ENCODE peak calls at places on chromosomes 12 and 14, in six cellular contexts. One of them, this sample, is unnamed.

GRCh38 chr14:59337151-59337611 is 128.0 kb downstream of the GPR135 start:
- DNase-seq in MM.1S: no peak
- DNase-seq in IMR-90: no peak
- DNase-seq in trophoblast cell: peak; percentile 28
- DNase-seq in neuronal stem cell: no peak
- DNase-seq in A549: no peak
- DNase-seq in this sample: no peak

GRCh38 chr12:32776258-32776657 is 20.6 kb upstream of the YARS2 start:
- DNase-seq in MM.1S: no peak
- DNase-seq in IMR-90: no peak
- DNase-seq in trophoblast cell: no peak
- DNase-seq in neuronal stem cell: no peak
- DNase-seq in A549: no peak
- DNase-seq in this sample: no peak

GRCh38 chr12:57848208-57848607 is 1.7 kb upstream of the CTDSP2 start:
- DNase-seq in MM.1S: no peak
- DNase-seq in IMR-90: no peak
- DNase-seq in trophoblast cell: no peak
- DNase-seq in neuronal stem cell: no peak
- DNase-seq in A549: no peak
- DNase-seq in this sample: no peak

GRCh38 chr12:49969027-49969426 is 3.7 kb upstream of the AQP6 start:
- DNase-seq in MM.1S: no peak
- DNase-seq in IMR-90: no peak
- DNase-seq in trophoblast cell: no peak
- DNase-seq in neuronal stem cell: no peak
- DNase-seq in A549: no peak
- DNase-seq in this sample: no peak

GRCh38 chr12:46152456-46152855 is 116.4 kb downstream of the SLC38A1 start:
- DNase-seq in MM.1S: no peak
- DNase-seq in IMR-90: no peak
- DNase-seq in trophoblast cell: no peak
- DNase-seq in neuronal stem cell: no peak
- DNase-seq in A549: no peak
- DNase-seq in this sample: no peak

GRCh38 chr14:90368946-90369721 is 27.7 kb upstream of the CALM1 start:
- DNase-seq in MM.1S: no peak
- DNase-seq in IMR-90: peak; percentile 33
- DNase-seq in trophoblast cell: no peak
- DNase-seq in neuronal stem cell: no peak
- DNase-seq in A549: peak; percentile 16
- DNase-seq in this sample: no peak

GRCh38 chr12:3611853-3612703 is 121.1 kb downstream of the PRMT8 start:
- DNase-seq in MM.1S: no peak
- DNase-seq in IMR-90: no peak
- DNase-seq in trophoblast cell: no peak
- DNase-seq in neuronal stem cell: no peak
- DNase-seq in A549: no peak
- DNase-seq in this sample: no peak

GRCh38 chr12:45568808-45569207 is 160.7 kb upstream of the ARID2 start:
- DNase-seq in MM.1S: no peak
- DNase-seq in IMR-90: no peak
- DNase-seq in trophoblast cell: no peak
- DNase-seq in neuronal stem cell: no peak
- DNase-seq in A549: no peak
- DNase-seq in this sample: no peak

GRCh38 chr12:111412007-111412829 is 6.5 kb downstream of the SH2B3 start:
- DNase-seq in MM.1S: no peak
- DNase-seq in IMR-90: no peak
- DNase-seq in trophoblast cell: no peak
- DNase-seq in neuronal stem cell: no peak
- DNase-seq in A549: no peak
- DNase-seq in this sample: no peak

GRCh38 chr12:47530050-47530449 is 175.8 kb downstream of the RPAP3 start:
- DNase-seq in MM.1S: no peak
- DNase-seq in IMR-90: no peak
- DNase-seq in trophoblast cell: no peak
- DNase-seq in neuronal stem cell: no peak
- DNase-seq in A549: no peak
- DNase-seq in this sample: no peak

GRCh38 chr12:77151030-77151429 is 85.7 kb upstream of the E2F7 start:
- DNase-seq in MM.1S: no peak
- DNase-seq in IMR-90: no peak
- DNase-seq in trophoblast cell: peak; percentile 50
- DNase-seq in neuronal stem cell: no peak
- DNase-seq in A549: no peak
- DNase-seq in this sample: no peak

GRCh38 chr12:122243965-122244364 is 18.1 kb upstream of the DIABLO start:
- DNase-seq in MM.1S: no peak
- DNase-seq in IMR-90: no peak
- DNase-seq in trophoblast cell: no peak
- DNase-seq in neuronal stem cell: no peak
- DNase-seq in A549: no peak
- DNase-seq in this sample: peak; percentile 48

GRCh38 chr12:122795807-122796206 is 21.4 kb downstream of the CCDC62 start:
- DNase-seq in MM.1S: no peak
- DNase-seq in IMR-90: no peak
- DNase-seq in trophoblast cell: no peak
- DNase-seq in neuronal stem cell: no peak
- DNase-seq in A549: no peak
- DNase-seq in this sample: no peak

GRCh38 chr12:127175361-127175760 is 1091.6 kb upstream of the TMEM132C start:
- DNase-seq in MM.1S: no peak
- DNase-seq in IMR-90: no peak
- DNase-seq in trophoblast cell: no peak
- DNase-seq in neuronal stem cell: no peak
- DNase-seq in A549: no peak
- DNase-seq in this sample: no peak

GRCh38 chr14:79375336-79375735 is 836.0 kb downstream of the DIO2 start:
- DNase-seq in MM.1S: no peak
- DNase-seq in IMR-90: no peak
- DNase-seq in trophoblast cell: no peak
- DNase-seq in neuronal stem cell: no peak
- DNase-seq in A549: no peak
- DNase-seq in this sample: no peak

GRCh38 chr12:16021666-16022065 is 110.5 kb downstream of the DERA start:
- DNase-seq in MM.1S: no peak
- DNase-seq in IMR-90: no peak
- DNase-seq in trophoblast cell: no peak
- DNase-seq in neuronal stem cell: no peak
- DNase-seq in A549: no peak
- DNase-seq in this sample: no peak

GRCh38 chr14:69712637-69713088 is 54.3 kb upstream of the SRSF5 start:
- DNase-seq in MM.1S: peak; percentile 54
- DNase-seq in IMR-90: no peak
- DNase-seq in trophoblast cell: no peak
- DNase-seq in neuronal stem cell: no peak
- DNase-seq in A549: no peak
- DNase-seq in this sample: no peak

GRCh38 chr14:104678901-104679705 is 10.3 kb upstream of the INF2 start:
- DNase-seq in MM.1S: no peak
- DNase-seq in IMR-90: no peak
- DNase-seq in trophoblast cell: no peak
- DNase-seq in neuronal stem cell: no peak
- DNase-seq in A549: no peak
- DNase-seq in this sample: no peak

GRCh38 chr14:104680056-104680805 is 9.2 kb upstream of the INF2 start:
- DNase-seq in MM.1S: no peak
- DNase-seq in IMR-90: peak; percentile 85
- DNase-seq in trophoblast cell: peak; percentile 57
- DNase-seq in neuronal stem cell: no peak
- DNase-seq in A549: peak; percentile 85
- DNase-seq in this sample: no peak

GRCh38 chr14:104681689-104682074 is 7.7 kb upstream of the INF2 start:
- DNase-seq in MM.1S: no peak
- DNase-seq in IMR-90: peak; percentile 81
- DNase-seq in trophoblast cell: peak; percentile 75
- DNase-seq in neuronal stem cell: peak; percentile 63
- DNase-seq in A549: peak; percentile 91
- DNase-seq in this sample: no peak

GRCh38 chr14:104682107-104682593 is 7.3 kb upstream of the INF2 start:
- DNase-seq in MM.1S: no peak
- DNase-seq in IMR-90: no peak
- DNase-seq in trophoblast cell: peak; percentile 88
- DNase-seq in neuronal stem cell: no peak
- DNase-seq in A549: peak; percentile 55
- DNase-seq in this sample: no peak

DNA sequence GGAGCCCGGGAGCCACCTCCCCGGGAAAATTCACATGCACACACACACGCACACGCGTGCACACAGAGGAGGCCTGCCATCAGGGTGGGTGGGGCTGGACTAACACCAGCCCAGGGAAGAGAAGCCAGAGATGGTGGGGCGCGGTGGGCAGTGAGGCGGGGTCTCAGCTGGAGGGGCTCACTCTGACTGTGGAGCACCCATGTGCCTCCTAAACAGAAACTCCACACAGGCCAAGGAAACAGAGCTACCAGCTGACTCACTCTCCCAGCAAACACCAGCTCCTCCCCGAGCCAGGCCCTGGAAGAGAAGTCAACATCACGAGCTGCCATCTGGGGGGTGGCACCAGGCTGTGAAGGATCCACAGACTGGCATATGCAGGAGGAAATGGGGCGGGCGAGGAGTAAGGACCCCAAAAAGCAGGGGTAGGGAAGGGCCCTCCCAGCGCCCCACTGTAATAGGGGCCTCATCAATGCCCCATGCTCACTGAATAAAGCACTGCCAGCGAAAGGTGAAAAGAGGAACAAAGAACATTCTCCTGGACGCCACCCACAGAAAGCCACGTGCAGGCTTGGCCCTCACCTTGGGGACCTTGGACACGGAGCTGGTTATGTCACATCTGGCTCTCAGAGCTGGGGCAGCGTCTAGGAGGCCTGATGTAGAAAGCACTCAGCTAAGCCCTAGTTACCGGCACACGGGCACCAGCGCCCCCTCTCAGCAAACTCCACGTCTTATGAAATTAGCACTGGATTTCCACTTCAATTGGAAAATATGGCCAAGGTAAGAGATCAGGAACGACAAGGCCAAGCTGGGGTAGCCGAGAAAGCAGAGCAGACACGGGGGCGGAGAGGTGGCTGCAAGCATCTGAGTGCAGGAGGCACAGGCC is 8.4 kb upstream of the INF2 start:
- DNase-seq in MM.1S: no peak
- DNase-seq in IMR-90: peak; percentile 85
- DNase-seq in trophoblast cell: peak; percentile 56
- DNase-seq in neuronal stem cell: no peak
- DNase-seq in A549: peak; percentile 87
- DNase-seq in this sample: no peak
- H3K4me3 ChIP-seq in MM.1S: no peak overlapping the region
- H3K4me3 ChIP-seq in IMR-90: no peak overlapping the region
- H3K4me3 ChIP-seq in trophoblast cell: no peak overlapping the region
- H3K4me3 ChIP-seq in neuronal stem cell: no peak overlapping the region
- H3K4me3 ChIP-seq in A549: peak overlapping the region; percentile 38
- H3K4me3 ChIP-seq in this sample: no peak overlapping the region

DNA sequence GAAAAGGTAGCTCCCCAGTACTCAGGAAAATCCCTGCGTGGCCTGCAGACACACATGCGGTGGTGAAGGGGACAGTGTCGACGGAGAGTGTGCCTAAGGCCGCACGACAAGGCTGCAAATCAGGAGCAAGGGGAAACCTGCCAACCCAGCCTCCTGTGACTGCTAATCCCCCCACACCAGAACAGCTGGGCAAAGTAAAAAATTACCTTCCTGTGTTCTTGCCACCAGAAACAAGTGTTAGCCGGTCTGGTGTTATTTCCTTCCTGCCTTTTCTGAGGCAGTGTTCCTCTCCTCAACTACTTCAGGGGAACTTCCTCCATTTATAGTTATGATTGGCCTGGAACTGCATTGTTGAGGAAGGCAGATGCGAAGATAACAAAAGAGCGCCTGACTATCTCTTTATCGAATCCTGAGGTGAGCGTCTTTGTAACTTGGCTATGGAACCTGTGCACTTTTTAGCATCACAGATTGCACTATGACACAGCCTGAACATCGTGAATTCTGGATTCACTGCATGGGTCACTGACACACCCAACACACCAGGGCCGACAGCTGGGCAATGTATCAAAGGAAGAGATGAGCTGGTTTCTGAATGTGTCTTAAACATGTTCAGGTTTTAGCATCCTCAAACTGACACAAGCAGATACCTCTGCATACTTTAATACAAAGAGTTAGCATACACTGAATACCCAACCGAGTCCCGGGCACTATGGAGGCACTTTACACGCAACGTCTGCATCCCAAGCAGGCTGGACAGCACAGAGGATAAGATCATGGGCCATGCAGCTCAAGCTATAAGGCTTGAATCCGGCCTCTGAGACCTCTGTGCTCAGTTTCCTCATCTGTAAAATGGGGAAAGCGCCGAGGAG is 28.9 kb downstream of the SLC15A4 start:
- DNase-seq in MM.1S: no peak
- DNase-seq in IMR-90: no peak
- DNase-seq in trophoblast cell: no peak
- DNase-seq in neuronal stem cell: no peak
- DNase-seq in A549: no peak
- DNase-seq in this sample: no peak
- H3K4me3 ChIP-seq in MM.1S: no peak overlapping the region
- H3K4me3 ChIP-seq in IMR-90: no peak overlapping the region
- H3K4me3 ChIP-seq in trophoblast cell: no peak overlapping the region
- H3K4me3 ChIP-seq in neuronal stem cell: no peak overlapping the region
- H3K4me3 ChIP-seq in A549: no peak overlapping the region
- H3K4me3 ChIP-seq in this sample: no peak overlapping the region

GRCh38 chr14:72261068-72261467 is 328.8 kb downstream of the RGS6 start:
- DNase-seq in MM.1S: no peak
- DNase-seq in IMR-90: no peak
- DNase-seq in trophoblast cell: no peak
- DNase-seq in neuronal stem cell: no peak
- DNase-seq in A549: no peak
- DNase-seq in this sample: no peak
- H3K4me3 ChIP-seq in MM.1S: no peak overlapping the region
- H3K4me3 ChIP-seq in IMR-90: no peak overlapping the region
- H3K4me3 ChIP-seq in trophoblast cell: no peak overlapping the region
- H3K4me3 ChIP-seq in neuronal stem cell: no peak overlapping the region
- H3K4me3 ChIP-seq in A549: no peak overlapping the region
- H3K4me3 ChIP-seq in this sample: no peak overlapping the region

DNA sequence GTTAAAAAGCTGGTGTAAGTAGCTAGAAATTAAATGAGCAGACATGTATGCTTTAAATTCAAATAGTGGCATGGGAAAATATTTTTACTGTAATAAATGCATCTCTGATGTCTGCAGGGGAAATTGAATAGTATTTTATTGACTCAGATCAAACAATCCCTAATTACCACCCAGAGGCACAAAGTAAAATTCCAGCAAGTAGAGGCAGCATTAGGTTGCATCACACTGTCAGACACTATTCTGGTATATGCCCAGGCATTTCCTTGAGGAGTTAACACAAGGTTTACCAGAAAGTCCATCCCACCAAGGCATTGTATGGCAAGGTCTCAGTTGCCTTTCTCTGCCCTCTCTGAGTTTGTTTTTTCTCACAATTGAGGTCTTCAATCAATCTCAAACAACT is 201.6 kb upstream of the KITLG start:
- DNase-seq in MM.1S: no peak
- DNase-seq in IMR-90: peak; percentile 31
- DNase-seq in trophoblast cell: no peak
- DNase-seq in neuronal stem cell: no peak
- DNase-seq in A549: no peak
- DNase-seq in this sample: no peak
- H3K4me3 ChIP-seq in MM.1S: no peak overlapping the region
- H3K4me3 ChIP-seq in IMR-90: no peak overlapping the region
- H3K4me3 ChIP-seq in trophoblast cell: no peak overlapping the region
- H3K4me3 ChIP-seq in neuronal stem cell: no peak overlapping the region
- H3K4me3 ChIP-seq in A549: no peak overlapping the region
- H3K4me3 ChIP-seq in this sample: no peak overlapping the region